ENCODE peak calls at places on chromosomes 1 and 21, in four cellular contexts. E is A549, D is WTC11, N is HepG2. O is an unnamed sample.
A peak's percentile ranks its signal among the peaks of the same experiment; 100 is the strongest.

GRCh38 chr1:165288301-165289120 is 68.0 kb downstream of the LMX1A start:
- DNase-seq in D (no peak), N (no peak), E (peak; percentile 11), O (no peak)

GRCh38 chr1:46043491-46044017 is 88.9 kb downstream of the PIK3R3 start:
- DNase-seq in N (no peak), E (no peak), D (peak; percentile 41), O (no peak)

GRCh38 chr1:153877112-153877511 is 45.7 kb downstream of the GATAD2B start:
- DNase-seq in D (no peak), E (no peak), N (no peak), O (no peak)

GRCh38 chr1:201734776-201735175 is 94.2 kb upstream of the IPO9 start:
- DNase-seq in D (no peak), N (no peak), E (no peak), O (no peak)

GRCh38 chr1:228423399-228424053 is 6.9 kb upstream of the TRIM17 start:
- DNase-seq in E (no peak), D (no peak), N (peak; percentile 67), O (no peak)

GRCh38 chr1:165259236-165259635 is 97.3 kb downstream of the LMX1A start:
- DNase-seq in N (peak; percentile 50), E (no peak), D (no peak), O (no peak)

GRCh38 chr1:166588741-166589140 is 250.5 kb upstream of the POGK start:
- DNase-seq in D (no peak), N (no peak), E (no peak), O (no peak)

GRCh38 chr1:184649500-184649899 is 105.2 kb downstream of the EDEM3 start:
- DNase-seq in D (no peak), E (no peak), N (no peak), O (no peak)

GRCh38 chr1:21836010-21836409 is 23.9 kb downstream of the LDLRAD2 start:
- DNase-seq in N (no peak), D (no peak), E (no peak), O (no peak)

GRCh38 chr1:179744401-179745130 is 1.5 kb downstream of the FAM163A start:
- DNase-seq in E (no peak), N (no peak), D (peak; percentile 39), O (no peak)

GRCh38 chr1:54107131-54107530 is 45.7 kb downstream of the CDCP2 start:
- DNase-seq in N (no peak), D (no peak), E (no peak), O (peak; percentile 44)

GRCh38 chr1:112882271-112882744 is 73.7 kb downstream of the SLC16A1 start:
- DNase-seq in N (no peak), D (no peak), E (no peak), O (no peak)

GRCh38 chr1:2206813-2207488 is 12.4 kb upstream of the FAAP20 start:
- DNase-seq in E (no peak), N (no peak), D (no peak), O (peak; percentile 85)

GRCh38 chr1:220706480-220706879 is 16.3 kb downstream of the C1orf115 start:
- DNase-seq in N (no peak), E (no peak), D (no peak), O (no peak)

GRCh38 chr1:102434421-102434820 is 437.7 kb upstream of the OLFM3 start:
- DNase-seq in E (no peak), D (peak; percentile 46), N (peak; percentile 52), O (peak; percentile 2)

GRCh38 chr1:205244383-205244782 is 16.6 kb downstream of the TMCC2 start:
- DNase-seq in D (no peak), E (no peak), N (no peak), O (no peak)

GRCh38 chr1:110091791-110092190 is 20.5 kb upstream of the UBL4B start:
- DNase-seq in D (no peak), E (no peak), N (no peak), O (no peak)

GRCh38 chr1:22044690-22045420 is 7.7 kb upstream of the CDC42 start:
- DNase-seq in D (no peak), E (no peak), N (no peak), O (no peak)

GRCh38 chr1:198155253-198155652 is 1.5 kb upstream of the NEK7 start:
- DNase-seq in N (no peak), E (no peak), D (no peak), O (no peak)

GRCh38 chr1:169003864-169004516 is 102.5 kb upstream of the ATP1B1 start:
- DNase-seq in D (no peak), E (no peak), N (no peak), O (no peak)

GRCh38 chr1:232473319-232473718 is 156.6 kb downstream of the SIPA1L2 start:
- DNase-seq in D (peak; percentile 24), N (no peak), E (no peak), O (no peak)

GRCh38 chr1:27862671-27863551 is 9.4 kb upstream of the THEMIS2 start:
- DNase-seq in E (no peak), N (no peak), D (no peak), O (no peak)

GRCh38 chr1:111956155-111956817 is 33.2 kb downstream of the KCND3 start:
- DNase-seq in N (no peak), E (no peak), D (no peak), O (no peak)

GRCh38 chr1:104768466-104768865 is 1018.8 kb downstream of the AMY1C start:
- DNase-seq in D (no peak), E (no peak), N (no peak), O (no peak)

GRCh38 chr1:5977494-5978444 is 14.5 kb downstream of the NPHP4 start:
- DNase-seq in D (peak; percentile 7), N (no peak), E (no peak), O (no peak)

GRCh38 chr21:42746593-42747266 is 93.3 kb downstream of the PDE9A start:
- DNase-seq in E (no peak), D (no peak), N (no peak), O (no peak)

GRCh38 chr1:27544818-27545612 is 55.0 kb upstream of the WASF2 start:
- DNase-seq in N (no peak), D (no peak), E (no peak), O (no peak)

GRCh38 chr1:1246601-1247340 is at the start of gene C1QTNF12:
- DNase-seq in D (peak; percentile 49), N (no peak), E (no peak), O (no peak)

GRCh38 chr1:117167402-117167801 is 43.3 kb downstream of the VTCN1 start:
- DNase-seq in E (no peak), N (no peak), D (no peak), O (no peak)

GRCh38 chr1:224769987-224770693 is 154.0 kb downstream of the CNIH3 start:
- DNase-seq in N (peak; percentile 9), E (no peak), D (no peak), O (no peak)

GRCh38 chr1:54153548-54154439 is 994 bp upstream of the CDCP2 start:
- DNase-seq in N (peak; percentile 68), D (peak; percentile 47), E (no peak), O (no peak)

GRCh38 chr1:207241164-207241934 is 80.1 kb upstream of the CD55 start:
- DNase-seq in E (no peak), N (peak; percentile 89), D (no peak), O (no peak)

GRCh38 chr1:155323729-155324040 is 3.0 kb downstream of the RUSC1 start:
- DNase-seq in N (peak; percentile 75), E (peak; percentile 77), D (peak; percentile 86), O (peak; percentile 94)

GRCh38 chr1:52725903-52726264 is 369 bp upstream of the ZYG11B start:
- DNase-seq in D (no peak), E (no peak), N (no peak), O (no peak)

GRCh38 chr1:145995964-145996432 is 381 bp downstream of the TXNIP start:
- DNase-seq in E (no peak), N (no peak), D (no peak), O (no peak)

GRCh38 chr1:93702828-93703183 is 21.2 kb upstream of the BCAR3 start:
- DNase-seq in N (no peak), D (no peak), E (no peak), O (no peak)
- TF ChIP-seq HMGXB4 in N (no peak), D (no peak), E (no peak), O (no peak)

GRCh38 chr21:37146320-37147225 is 73.5 kb downstream of the TTC3 start:
- DNase-seq in N (no peak), D (no peak), E (no peak), O (no peak)
- TF ChIP-seq HMGXB4 in N (no peak), D (no peak), E (no peak), O (no peak)

DNA sequence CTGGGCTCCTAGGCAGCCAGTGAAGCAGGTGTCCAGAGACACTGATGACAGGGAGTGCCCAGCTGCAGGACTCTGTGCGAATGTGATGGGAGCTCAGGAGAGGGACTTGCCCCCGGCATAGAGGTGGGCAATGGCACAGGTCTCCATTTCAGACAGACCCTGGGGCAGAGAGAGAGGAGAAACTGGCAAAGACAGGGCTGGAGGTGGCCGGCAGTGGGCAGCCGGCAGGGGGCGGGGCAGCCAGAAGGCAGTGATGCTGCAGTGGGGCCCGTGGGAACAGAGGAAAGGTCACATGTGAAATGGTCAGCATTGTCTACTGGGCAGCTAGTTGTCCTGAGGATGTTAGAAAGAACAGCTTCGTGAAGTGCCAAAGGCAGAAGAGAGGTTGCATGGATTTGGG is 112.6 kb downstream of the HUNK start:
- DNase-seq in D (peak; percentile 19), E (no peak), N (no peak), O (no peak)
- TF ChIP-seq HMGXB4 in D (no peak), E (no peak), N (no peak), O (no peak)

DNA sequence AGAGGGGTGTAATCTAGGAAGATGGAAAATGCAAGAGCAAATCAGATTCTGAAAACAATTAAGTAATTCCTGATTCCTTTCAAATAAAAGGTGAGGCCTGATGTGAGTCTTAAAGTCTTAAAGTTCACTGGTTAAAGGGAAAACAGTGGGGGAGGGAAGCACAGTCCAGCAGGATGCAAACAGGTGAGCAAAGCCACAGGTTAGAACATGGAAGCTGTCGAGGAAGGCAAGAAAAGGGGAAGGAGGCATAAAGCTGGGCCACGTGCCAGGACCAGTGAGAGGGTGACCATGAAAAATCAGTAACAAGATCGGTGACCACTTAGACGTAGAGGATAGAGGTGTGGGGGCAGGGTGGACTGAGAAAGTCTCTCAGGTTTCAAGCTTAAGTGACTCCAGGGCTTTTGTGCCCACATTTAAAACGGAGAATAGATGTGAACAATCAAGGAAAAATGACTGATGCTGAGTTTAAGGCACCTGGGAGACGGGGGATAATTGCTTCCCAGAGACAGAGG is 231.3 kb downstream of the SETD4 start:
- DNase-seq in N (no peak), E (no peak), D (no peak), O (no peak)
- TF ChIP-seq HMGXB4 in N (no peak), E (no peak), D (no peak), O (no peak)

DNA sequence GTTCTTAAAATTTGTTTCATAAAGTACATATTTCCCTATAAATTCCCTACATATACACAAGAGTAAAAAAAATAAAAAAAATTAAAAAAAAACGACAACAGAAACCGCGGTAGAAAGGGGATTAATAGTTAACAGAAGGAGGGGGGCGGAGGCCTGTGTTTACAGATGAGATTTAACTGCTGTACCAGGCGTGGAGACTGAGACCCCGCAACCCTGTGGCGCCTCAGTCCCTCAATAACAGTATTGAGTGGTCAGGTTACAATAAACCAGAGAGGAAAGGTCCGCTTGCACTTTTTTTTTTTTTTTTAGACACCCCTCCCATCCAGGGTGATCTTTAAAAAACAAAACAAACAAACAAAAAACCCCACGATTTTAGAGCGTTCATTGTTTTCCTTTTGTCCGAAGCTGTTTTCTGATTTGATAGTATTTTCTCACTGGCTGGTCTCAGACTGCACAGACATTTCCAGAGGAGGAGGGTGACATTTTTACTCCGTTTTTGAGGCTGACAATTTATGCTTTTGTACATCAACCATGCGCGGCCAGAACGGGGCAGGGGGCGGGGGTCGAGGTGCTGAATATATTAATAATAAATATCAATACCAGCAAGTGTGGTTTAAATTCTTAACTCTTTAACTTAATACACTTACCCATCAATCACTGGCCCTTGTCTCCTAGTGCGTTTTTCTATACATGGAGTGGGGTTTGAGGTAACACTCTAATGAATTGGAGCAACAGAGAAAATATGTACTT is 1223.9 kb downstream of the BRINP3 start:
- DNase-seq in N (no peak), E (no peak), D (no peak), O (no peak)
- TF ChIP-seq HMGXB4 in N (no peak), E (no peak), D (no peak), O (no peak)